ENCODE peak calls at places on chromosomes 7 and 10, in eight cellular contexts. W is sigmoid colon, H is HCT116, U is AG04450, V is ovary, B is fibroblast of the aortic adventitia, L is body of pancreas, M is heart right ventricle. C is an unnamed sample.

GRCh38 chr10:124917939-124918830 is 23.7 kb upstream of the ZRANB1 start:
- DNase-seq in W (no peak), H (no peak), U (no peak), V (no peak), B (peak; percentile 87), L (peak; percentile 22), M (no peak), C (no peak)

GRCh38 chr7:137943132-137943551 is 58.7 kb downstream of the CREB3L2 start:
- DNase-seq in W (no peak), H (no peak), U (peak; percentile 91), V (peak; percentile 69), B (peak; percentile 96), L (no peak), M (no peak), C (no peak)

GRCh38 chr10:99850041-99850766 is 67.8 kb downstream of the ABCC2 start:
- DNase-seq in W (no peak), H (no peak), U (no peak), V (no peak), B (no peak), L (no peak), M (no peak), C (no peak)

GRCh38 chr7:158955146-158955870 is 99.0 kb downstream of the DYNC2I1 start:
- DNase-seq in W (peak; percentile 81), H (no peak), U (no peak), V (no peak), B (no peak), L (no peak), M (no peak), C (no peak)

GRCh38 chr7:116236020-116236630 is 25.8 kb downstream of the TES start:
- DNase-seq in W (no peak), H (no peak), U (no peak), V (peak; percentile 40), B (peak; percentile 83), L (peak; percentile 56), M (no peak), C (no peak)

GRCh38 chr10:47016564-47016963 is 105.3 kb downstream of the PTPN20 start:
- DNase-seq in W (peak; percentile 33), H (no peak), U (no peak), V (no peak), B (no peak), L (no peak), M (no peak), C (no peak)

GRCh38 chr7:73623798-73624668 is at the start of gene MLXIPL:
- DNase-seq in W (peak; percentile 80), H (peak; percentile 75), U (no peak), V (peak; percentile 52), B (no peak), L (peak; percentile 95), M (peak; percentile 78), C (no peak)

GRCh38 chr10:87507879-87508278 is 3.2 kb downstream of the MINPP1 start:
- DNase-seq in W (no peak), H (no peak), U (no peak), V (no peak), B (no peak), L (no peak), M (no peak), C (no peak)

GRCh38 chr7:117808910-117809705 is 64.1 kb downstream of the CTTNBP2 start:
- DNase-seq in W (no peak), H (no peak), U (no peak), V (no peak), B (peak; percentile 52), L (no peak), M (no peak), C (no peak)

GRCh38 chr7:141511370-141512335 is 39.6 kb upstream of the AGK start:
- DNase-seq in W (no peak), H (no peak), U (no peak), V (no peak), B (no peak), L (peak; percentile 19), M (no peak), C (peak; percentile 2)

GRCh38 chr10:100986623-100986951 is 710 bp downstream of the MRPL43 start:
- DNase-seq in W (peak; percentile 65), H (no peak), U (no peak), V (no peak), B (no peak), L (no peak), M (no peak), C (no peak)

GRCh38 chr10:71241114-71241898 is 28.9 kb downstream of the UNC5B start:
- DNase-seq in W (no peak), H (no peak), U (no peak), V (no peak), B (peak; percentile 81), L (no peak), M (peak; percentile 62), C (peak; percentile 64)

GRCh38 chr7:30652951-30653641 is 29.2 kb downstream of the CRHR2 start:
- DNase-seq in W (peak; percentile 60), H (no peak), U (no peak), V (no peak), B (no peak), L (peak; percentile 4), M (no peak), C (no peak)

GRCh38 chr7:80334908-80335307 is 177.0 kb downstream of the GNAT3 start:
- DNase-seq in W (no peak), H (no peak), U (no peak), V (no peak), B (no peak), L (no peak), M (no peak), C (no peak)

GRCh38 chr7:150333659-150334058 is 7.8 kb downstream of the RARRES2 start:
- DNase-seq in W (peak; percentile 58), H (no peak), U (no peak), V (peak; percentile 21), B (no peak), L (no peak), M (no peak), C (no peak)

GRCh38 chr7:130141161-130141857 is 63.9 kb downstream of the TMEM209 start:
- DNase-seq in W (peak; percentile 80), H (no peak), U (peak; percentile 18), V (peak; percentile 90), B (peak; percentile 70), L (peak; percentile 66), M (peak; percentile 56), C (peak; percentile 62)

DNA sequence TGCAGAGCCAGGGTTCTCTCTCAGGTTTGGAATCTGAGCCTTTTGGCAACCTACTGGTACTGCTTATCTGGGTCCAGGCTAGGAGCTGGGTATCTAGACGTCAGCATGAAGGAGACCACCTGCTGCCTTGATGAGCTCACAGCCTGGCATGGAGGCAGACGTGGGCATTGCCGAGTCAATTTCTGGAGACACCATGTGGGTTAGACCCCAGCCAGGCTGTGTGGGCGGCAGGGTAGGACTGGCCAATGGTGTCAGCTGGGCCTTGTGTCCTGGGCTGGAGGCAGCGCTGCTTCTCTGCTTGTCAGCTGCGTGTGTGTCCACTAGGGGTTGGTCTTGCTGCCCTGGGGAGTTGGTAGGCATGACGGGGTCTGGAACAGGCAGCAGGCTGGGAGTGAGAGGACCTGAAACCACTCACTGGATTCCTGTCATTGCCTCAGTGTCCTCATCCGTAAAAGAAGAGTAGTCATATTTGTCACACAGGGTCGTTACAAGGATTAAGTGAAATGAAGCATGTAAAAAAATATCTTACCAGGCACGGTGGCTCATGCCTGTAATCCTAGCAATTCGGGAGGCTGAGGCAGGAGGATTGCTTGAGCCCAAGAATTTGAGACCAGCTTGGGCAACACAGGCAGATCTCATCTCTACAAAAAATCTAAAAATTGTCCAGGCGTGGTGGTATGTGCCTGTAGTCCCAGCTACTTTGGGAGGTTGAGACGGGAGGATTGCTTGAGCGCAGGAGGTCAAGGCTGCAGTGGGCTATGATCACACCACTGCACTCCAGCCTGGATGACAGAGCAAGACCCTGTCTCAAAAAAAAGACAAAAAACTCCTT is 31.7 kb upstream of the ANKRD2 start:
- DNase-seq in W (peak; percentile 56), H (no peak), U (no peak), V (no peak), B (peak; percentile 65), L (no peak), M (no peak), C (no peak)
- TF ChIP-seq CTCF in W (no peak), H (peak; percentile 50), U (no peak), V (no peak), B (no peak), L (no peak), M (no peak), C (no peak)

GRCh38 chr7:16734148-16734726 is 19.3 kb upstream of the TSPAN13 start:
- DNase-seq in W (no peak), H (no peak), U (no peak), V (no peak), B (no peak), L (no peak), M (no peak), C (no peak)
- H3K4me3 ChIP-seq in W (no peak overlapping the region), H (no peak overlapping the region), U (no peak overlapping the region), V (no peak overlapping the region), B (no peak overlapping the region), L (no peak overlapping the region), M (no peak overlapping the region), C (no peak overlapping the region)

DNA sequence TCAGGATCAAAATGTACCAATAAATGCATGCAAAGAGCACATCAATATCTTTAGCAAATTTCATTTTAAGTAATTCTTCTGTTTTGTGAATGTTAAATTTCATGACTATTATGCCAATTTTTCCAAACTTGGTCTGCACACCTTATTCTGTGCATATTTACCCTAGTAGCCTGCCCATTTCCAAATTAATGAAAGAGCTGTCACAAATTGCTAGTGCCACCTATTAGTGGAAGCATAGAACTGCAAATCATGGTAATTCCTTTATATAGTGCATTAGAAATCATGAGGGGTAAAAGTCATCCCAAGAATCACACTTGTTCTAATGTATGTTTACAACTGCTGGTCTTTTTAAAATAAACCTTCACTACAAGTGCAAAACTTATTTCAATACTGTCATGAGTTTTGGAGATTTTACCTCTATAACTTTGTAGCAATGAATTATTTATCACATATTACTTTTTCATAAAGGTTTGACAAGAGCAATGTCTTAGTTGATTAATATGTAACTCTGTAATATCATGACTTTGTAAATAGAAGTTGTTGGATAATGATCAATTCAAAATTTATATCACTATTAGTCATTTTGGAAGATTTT is 5.7 kb downstream of the SEMA3A start:
- DNase-seq in W (no peak), H (no peak), U (no peak), V (no peak), B (peak; percentile 65), L (no peak), M (no peak), C (no peak)
- TF ChIP-seq CTCF in W (no peak), H (peak; percentile 64), U (peak; percentile 51), V (no peak), B (peak; percentile 66), L (no peak), M (peak; percentile 49), C (peak; percentile 25)

GRCh38 chr10:77418211-77418640 is 219.4 kb downstream of the KCNMA1 start:
- DNase-seq in W (no peak), H (no peak), U (no peak), V (no peak), B (peak; percentile 51), L (no peak), M (no peak), C (no peak)

GRCh38 chr10:77419056-77419455 is 218.6 kb downstream of the KCNMA1 start:
- DNase-seq in W (no peak), H (no peak), U (no peak), V (no peak), B (no peak), L (no peak), M (no peak), C (no peak)

GRCh38 chr10:77416327-77417135 is 221.1 kb downstream of the KCNMA1 start:
- DNase-seq in W (no peak), H (no peak), U (peak; percentile 63), V (no peak), B (peak; percentile 88), L (peak; percentile 61), M (no peak), C (peak; percentile 55)

GRCh38 chr10:77417359-77417758 is 220.2 kb downstream of the KCNMA1 start:
- DNase-seq in W (no peak), H (no peak), U (no peak), V (no peak), B (no peak), L (no peak), M (no peak), C (no peak)

GRCh38 chr10:77417806-77418205 is 219.8 kb downstream of the KCNMA1 start:
- DNase-seq in W (no peak), H (no peak), U (no peak), V (no peak), B (no peak), L (no peak), M (no peak), C (no peak)
- H3K4me3 ChIP-seq in W (no peak overlapping the region), H (no peak overlapping the region), U (no peak overlapping the region), V (no peak overlapping the region), B (no peak overlapping the region), L (no peak overlapping the region), M (no peak overlapping the region), C (no peak overlapping the region)